ENCODE peak calls at places on chromosomes 7 and 10, in ten cellular contexts. Q, I, W, A, P, M, K, J, Z and L are unnamed samples.

GRCh38 chr10:42864575-42864974 is 82.0 kb downstream of the BMS1 start:
- DNase-seq in M (no peak), W (peak; percentile 57), I (no peak), P (no peak), Z (no peak), K (no peak), J (no peak), Q (no peak), A (no peak), L (peak; percentile 40)

GRCh38 chr10:76488602-76489001 is 1057.2 kb downstream of the LRMDA start:
- DNase-seq in Q (no peak), Z (no peak), W (no peak), P (no peak), K (no peak), A (no peak), J (no peak), M (no peak), I (no peak), L (no peak)

GRCh38 chr10:122504551-122504950 is 43.2 kb downstream of the HTRA1 start:
- DNase-seq in Z (no peak), A (no peak), W (peak; percentile 94), K (peak; percentile 40), Q (no peak), J (peak; percentile 63), I (peak; percentile 95), M (peak; percentile 6), P (peak; percentile 24), L (no peak)

GRCh38 chr7:156635529-156636385 is 4.8 kb upstream of the RNF32 start:
- DNase-seq in P (no peak), W (no peak), K (no peak), I (no peak), J (no peak), A (no peak), Q (no peak), M (no peak), Z (no peak), L (no peak)

GRCh38 chr10:48934672-48935071 is 5.0 kb downstream of the LRRC18 start:
- DNase-seq in A (no peak), K (no peak), M (no peak), I (no peak), J (no peak), Z (no peak), Q (no peak), P (no peak), W (no peak), L (no peak)

GRCh38 chr10:71581376-71581775 is 138.2 kb downstream of the C10orf105 start:
- DNase-seq in K (no peak), Z (no peak), P (no peak), A (no peak), J (no peak), Q (no peak), M (no peak), W (no peak), I (no peak), L (no peak)

GRCh38 chr7:135670179-135670578 is 7.9 kb downstream of the STMP1 start:
- DNase-seq in Q (no peak), J (peak; percentile 32), Z (no peak), A (no peak), W (no peak), K (no peak), I (no peak), P (peak; percentile 46), M (no peak), L (no peak)

GRCh38 chr7:27101906-27102577 is 441 bp downstream of the HOXA2 start:
- DNase-seq in M (no peak), J (peak; percentile 30), A (no peak), K (no peak), W (peak; percentile 77), Z (no peak), Q (no peak), P (no peak), I (no peak), L (no peak)

GRCh38 chr10:69961864-69962745 is 90.5 kb upstream of the MACROH2A2 start:
- DNase-seq in J (no peak), A (no peak), K (no peak), P (no peak), W (no peak), Q (no peak), I (no peak), M (no peak), Z (no peak), L (no peak)

GRCh38 chr10:103284170-103284569 is 7.2 kb downstream of the INA start:
- DNase-seq in Z (no peak), K (no peak), I (no peak), Q (no peak), W (peak; percentile 72), M (no peak), P (no peak), J (no peak), A (no peak), L (no peak)

GRCh38 chr7:113367187-113367586 is 248.8 kb upstream of the SMIM30 start:
- DNase-seq in I (no peak), K (no peak), P (no peak), A (no peak), J (no peak), M (no peak), Q (no peak), W (no peak), Z (no peak), L (no peak)

GRCh38 chr7:123860848-123861247 is 15.9 kb downstream of the HYAL4 start:
- DNase-seq in W (no peak), J (no peak), K (no peak), P (no peak), A (no peak), M (no peak), Z (no peak), Q (no peak), I (no peak), L (no peak)

GRCh38 chr10:3469639-3470020 is 297.0 kb upstream of the PITRM1 start:
- DNase-seq in Z (no peak), W (no peak), J (no peak), Q (no peak), I (no peak), A (no peak), K (no peak), M (no peak), P (no peak), L (no peak)

GRCh38 chr10:58971211-58971610 is 205.2 kb upstream of the PHYHIPL start:
- DNase-seq in M (no peak), K (no peak), A (no peak), J (no peak), P (no peak), I (no peak), Q (no peak), Z (no peak), W (no peak), L (no peak)

GRCh38 chr10:119149157-119149556 is 16.4 kb downstream of the SFXN4 start:
- DNase-seq in M (no peak), K (no peak), P (no peak), J (no peak), A (no peak), I (no peak), Q (no peak), W (no peak), Z (no peak), L (no peak)

GRCh38 chr7:44967571-44968446 is 11.0 kb downstream of the MYO1G start:
- DNase-seq in W (peak; percentile 68), I (no peak), Z (no peak), Q (no peak), M (no peak), K (no peak), J (no peak), A (no peak), P (no peak), L (peak; percentile 61)

GRCh38 chr10:13439771-13440708 is 88.8 kb downstream of the BEND7 start:
- DNase-seq in K (no peak), Q (peak; percentile 55), I (peak; percentile 63), J (no peak), A (peak; percentile 69), P (no peak), Z (peak; percentile 50), W (peak; percentile 84), M (peak; percentile 26), L (peak; percentile 79)

GRCh38 chr10:125094826-125095225 is 65.5 kb downstream of the CTBP2 start:
- DNase-seq in Q (no peak), I (no peak), M (no peak), K (no peak), Z (no peak), A (no peak), W (no peak), P (no peak), J (no peak), L (no peak)

GRCh38 chr10:127947206-127947605 is 40.3 kb downstream of the PTPRE start:
- DNase-seq in K (no peak), Z (no peak), Q (no peak), I (no peak), J (no peak), P (no peak), A (no peak), W (no peak), M (no peak), L (no peak)

GRCh38 chr10:48802611-48803046 is 118.0 kb downstream of the WDFY4 start:
- DNase-seq in M (no peak), I (no peak), Q (no peak), W (no peak), P (no peak), A (no peak), Z (no peak), K (no peak), J (no peak), L (no peak)

GRCh38 chr7:157753713-157754415 is 417.1 kb downstream of the DNAJB6 start:
- DNase-seq in K (no peak), W (peak; percentile 59), I (no peak), Q (no peak), J (no peak), P (no peak), Z (no peak), M (no peak), A (no peak), L (no peak)

GRCh38 chr10:122293156-122293978 is 22.3 kb downstream of the BTBD16 start:
- DNase-seq in J (no peak), A (no peak), P (no peak), W (no peak), I (no peak), K (no peak), Q (no peak), Z (no peak), M (no peak), L (no peak)

GRCh38 chr7:151629873-151630272 is 110.2 kb upstream of the RHEB start:
- DNase-seq in Z (no peak), J (no peak), P (no peak), Q (no peak), I (no peak), K (no peak), W (no peak), M (no peak), A (no peak), L (no peak)

GRCh38 chr7:129376778-129377700 is 57.2 kb upstream of the STRIP2 start:
- DNase-seq in Q (no peak), J (no peak), M (no peak), W (no peak), Z (no peak), I (no peak), P (no peak), A (no peak), K (no peak), L (no peak)

GRCh38 chr10:34555653-34556052 is 259.4 kb downstream of the PARD3 start:
- DNase-seq in M (no peak), I (no peak), A (no peak), J (no peak), Z (no peak), K (no peak), Q (no peak), W (no peak), P (no peak), L (no peak)

GRCh38 chr10:114825513-114826253 is 4.1 kb downstream of the FHIP2A start:
- DNase-seq in M (no peak), J (peak; percentile 67), K (no peak), P (peak; percentile 86), A (no peak), Q (no peak), W (no peak), I (no peak), Z (no peak), L (no peak)

GRCh38 chr7:134954197-134955082 is 31.9 kb upstream of the AGBL3 start:
- DNase-seq in A (no peak), K (no peak), W (no peak), I (no peak), Z (no peak), J (peak; percentile 52), Q (no peak), P (no peak), M (no peak), L (no peak)

GRCh38 chr7:55069271-55069792 is 50.5 kb downstream of the EGFR start:
- DNase-seq in A (no peak), W (no peak), P (no peak), M (no peak), I (no peak), Q (no peak), K (no peak), J (no peak), Z (no peak), L (no peak)